ENCODE peak calls at places on chromosomes 3 and 15, in six cellular contexts. G is endothelial cell of umbilical vein, H is HepG2, W is A549, M is K562, V is GM12878. Y is an unnamed sample.

GRCh38 chr3:69145688-69146087 is 23.3 kb upstream of the LMOD3 start:
- DNase-seq in G (no peak), H (no peak), W (no peak), M (no peak), V (no peak), Y (no peak)

GRCh38 chr15:38073278-38073930 is 139.0 kb downstream of the TMCO5A start:
- DNase-seq in G (peak), H (peak), W (peak), M (no peak), V (no peak), Y (no peak)

GRCh38 chr15:69398541-69398940 is 15.6 kb upstream of the KIF23 start:
- DNase-seq in G (no peak), H (no peak), W (no peak), M (no peak), V (no peak), Y (no peak)

GRCh38 chr15:40029979-40030893 is 8.7 kb downstream of the SRP14 start:
- DNase-seq in G (peak), H (peak), W (peak), M (peak), V (no peak), Y (peak)

GRCh38 chr3:71581981-71582611 is 1.4 kb downstream of the FOXP1 start:
- DNase-seq in G (peak), H (peak), W (peak), M (peak), V (no peak), Y (peak)

GRCh38 chr3:31777092-31777491 is 204.0 kb downstream of the OSBPL10 start:
- DNase-seq in G (no peak), H (no peak), W (no peak), M (no peak), V (no peak), Y (no peak)

GRCh38 chr3:38128303-38128655 is 8.6 kb downstream of the ACAA1 start:
- DNase-seq in G (no peak), H (no peak), W (no peak), M (no peak), V (no peak), Y (no peak)

GRCh38 chr15:31241888-31242287 is 84.7 kb upstream of the KLF13 start:
- DNase-seq in G (no peak), H (no peak), W (no peak), M (no peak), V (no peak), Y (no peak)

GRCh38 chr15:72342385-72342784 is 22.4 kb upstream of the CELF6 start:
- DNase-seq in G (peak), H (peak), W (peak), M (peak), V (no peak), Y (peak)

GRCh38 chr15:72907733-72908132 is 124.2 kb upstream of the ADPGK start:
- DNase-seq in G (no peak), H (no peak), W (no peak), M (no peak), V (no peak), Y (no peak)

DNA sequence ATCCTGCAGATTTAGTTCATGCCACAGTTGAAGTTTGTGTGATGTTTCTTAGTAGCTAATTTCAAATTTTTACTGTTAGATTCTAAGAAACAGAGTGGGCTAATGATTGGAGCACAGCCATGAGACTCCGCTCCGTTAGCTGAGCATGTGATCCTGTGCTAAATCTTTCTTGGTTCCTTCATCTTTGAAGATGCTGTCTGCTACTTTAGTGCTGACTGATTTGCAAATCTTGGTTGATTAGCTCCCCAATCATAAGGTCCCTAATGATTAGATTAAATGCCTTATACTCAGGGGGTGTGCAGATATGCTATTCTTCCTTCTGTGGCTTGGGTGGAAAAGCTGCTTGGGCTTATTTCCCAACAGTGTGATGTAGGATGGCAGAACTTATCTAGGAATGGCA is 129.5 kb upstream of the ZBED2 start:
- DNase-seq in G (no peak), H (no peak), W (no peak), M (no peak), V (no peak), Y (no peak)
- TF ChIP-seq MYC in G (no peak), H (no peak), W (no peak), M (no peak), V (no peak), Y (no peak)

DNA sequence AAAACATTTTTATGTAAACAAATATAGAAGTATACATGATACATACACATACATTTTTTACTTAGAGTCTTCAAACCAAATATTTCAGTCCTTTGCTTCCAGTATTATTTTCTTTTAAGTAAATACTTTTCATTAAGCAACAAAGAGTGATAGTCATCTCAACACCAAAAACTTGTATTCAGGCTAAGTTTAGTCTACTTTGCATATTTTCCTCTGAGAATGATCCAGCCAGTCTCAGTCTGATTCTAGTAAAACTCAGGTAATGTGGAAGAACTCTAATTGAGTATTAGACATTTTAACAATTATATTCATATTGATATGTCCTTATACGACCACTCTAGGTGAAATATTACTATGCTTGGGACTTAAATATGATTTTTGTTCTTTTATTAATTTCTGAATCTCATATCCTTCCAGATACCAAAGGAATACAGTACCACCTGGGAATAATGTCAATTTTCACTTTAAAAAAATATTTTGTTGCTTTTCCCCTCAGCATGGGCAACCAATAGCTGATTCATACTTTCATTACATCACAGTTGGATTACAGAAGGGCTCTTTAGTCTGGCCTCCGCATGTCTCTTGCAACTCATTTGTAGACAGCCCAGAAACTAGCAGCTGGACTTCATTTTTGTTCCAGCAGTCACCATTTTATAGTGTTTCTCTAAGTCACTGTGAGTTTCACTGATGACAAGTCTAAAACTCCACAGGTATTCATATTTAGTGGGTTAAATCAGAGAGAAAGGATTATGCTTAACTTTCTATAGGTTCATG is 390.4 kb downstream of the ZBTB20 start:
- DNase-seq in G (no peak), H (no peak), W (peak), M (no peak), V (no peak), Y (no peak)
- H3K4me3 ChIP-seq in G (no peak), H (no peak), W (no peak), M (no peak), V (no peak), Y (no peak)

GRCh38 chr3:171790898-171791694 is 19.2 kb downstream of the PLD1 start:
- DNase-seq in G (peak), H (no peak), W (no peak), M (no peak), V (no peak), Y (no peak)
- TF ChIP-seq MYC in G (no peak), H (no peak), W (no peak), M (no peak), V (no peak), Y (no peak)

GRCh38 chr3:66468016-66468735 is 32.6 kb downstream of the LRIG1 start:
- DNase-seq in G (no peak), H (no peak), W (no peak), M (no peak), V (no peak), Y (no peak)
- H3K4me3 ChIP-seq in G (no peak), H (no peak), W (no peak), M (no peak), V (peak), Y (no peak)

Y was measured in NB4.